ENCODE peak calls at places on chromosome 1, in nine cellular contexts. T is AG09309; H is activated T-helper 1 cell treated with anti-CD3 and anti-CD28 coated beads, Interleukin-2, amount 50 U/mL, for 16 hours; N is kidney tubule cell; M is Right ventricle myocardium superior; F is hepatic stellate cell; X is amniotic stem cell; A is activated gamma-delta T cell treated with anti-CD3 and anti-CD28 coated beads, Interleukin-2, amount 50 U/mL, for 16 hours; L is WTC11. Q is an unnamed sample.

GRCh38 chr1:156500578-156500846 is at the start of gene MEF2D:
- DNase-seq in N (no peak), T (no peak), A (no peak), H (no peak), L (no peak), F (no peak), M (no peak), X (no peak), Q (no peak)

GRCh38 chr1:6148497-6149241 is 31.5 kb downstream of the CHD5 start:
- DNase-seq in T (no peak), A (peak; percentile 31), N (peak; percentile 36), F (no peak), L (peak; percentile 91), M (peak; percentile 62), X (no peak), H (peak; percentile 49), Q (peak; percentile 77)

GRCh38 chr1:3863231-3863935 is 6.1 kb downstream of the DFFB start:
- DNase-seq in H (no peak), F (no peak), T (no peak), M (no peak), A (no peak), N (no peak), L (no peak), X (no peak), Q (no peak)

GRCh38 chr1:219533280-219533679 is 79.6 kb downstream of the ZC3H11B start:
- DNase-seq in X (no peak), M (no peak), L (no peak), N (peak; percentile 30), H (no peak), T (no peak), A (no peak), F (no peak), Q (no peak)

GRCh38 chr1:150142083-150142482 is 7.6 kb upstream of the PLEKHO1 start:
- DNase-seq in M (no peak), A (no peak), N (no peak), T (no peak), H (no peak), L (no peak), F (no peak), X (no peak), Q (no peak)

GRCh38 chr1:113835686-113836290 is 23.5 kb upstream of the RSBN1 start:
- DNase-seq in H (no peak), N (peak; percentile 51), M (no peak), A (no peak), T (no peak), L (no peak), F (peak; percentile 15), X (peak; percentile 52), Q (no peak)

GRCh38 chr1:43426221-43426620 is 27.5 kb downstream of the HYI start:
- DNase-seq in L (no peak), A (no peak), M (no peak), X (no peak), N (no peak), F (no peak), T (no peak), H (no peak), Q (no peak)

GRCh38 chr1:156487862-156488261 is 12.7 kb downstream of the MEF2D start:
- DNase-seq in M (peak; percentile 30), F (no peak), N (peak; percentile 90), X (no peak), H (no peak), L (no peak), A (no peak), T (no peak), Q (no peak)

GRCh38 chr1:164611754-164612642 is 53.0 kb downstream of the PBX1 start:
- DNase-seq in T (no peak), F (peak; percentile 26), A (no peak), H (no peak), N (peak; percentile 85), L (no peak), M (no peak), X (peak; percentile 42), Q (no peak)

GRCh38 chr1:56967900-56968832 is 2.4 kb upstream of the C8B start:
- DNase-seq in M (peak; percentile 46), T (no peak), A (no peak), H (no peak), X (no peak), L (peak; percentile 85), N (no peak), F (peak; percentile 20), Q (peak; percentile 73)

GRCh38 chr1:97105531-97105930 is 383.9 kb downstream of the PTBP2 start:
- DNase-seq in M (no peak), T (no peak), N (no peak), L (no peak), F (no peak), A (no peak), H (no peak), X (no peak), Q (no peak)

GRCh38 chr1:228783415-228784045 is 48.3 kb downstream of the RHOU start:
- DNase-seq in X (no peak), N (no peak), T (no peak), F (no peak), A (no peak), M (no peak), H (no peak), L (no peak), Q (no peak)

GRCh38 chr1:156489166-156489934 is 11.2 kb downstream of the MEF2D start:
- DNase-seq in H (peak; percentile 19), N (peak; percentile 38), A (peak; percentile 35), F (peak; percentile 69), T (no peak), X (no peak), M (peak; percentile 79), L (peak; percentile 60), Q (no peak)

GRCh38 chr1:167409183-167409582 is 109.1 kb downstream of the CD247 start:
- DNase-seq in M (no peak), H (no peak), T (no peak), F (no peak), A (no peak), N (peak; percentile 9), L (no peak), X (no peak), Q (no peak)

GRCh38 chr1:162130308-162130707 is 60.8 kb downstream of the NOS1AP start:
- DNase-seq in H (no peak), M (no peak), F (no peak), N (no peak), T (no peak), L (no peak), X (no peak), A (no peak), Q (no peak)

GRCh38 chr1:116882866-116883265 is 26.9 kb upstream of the PTGFRN start:
- DNase-seq in L (no peak), H (no peak), M (no peak), F (no peak), N (no peak), X (no peak), T (no peak), A (no peak), Q (no peak)

GRCh38 chr1:150365945-150366344 is 2.0 kb downstream of the RPRD2 start:
- DNase-seq in X (no peak), L (no peak), H (no peak), T (no peak), F (no peak), M (no peak), N (no peak), A (no peak), Q (no peak)

GRCh38 chr1:213269829-213270228 is 218.8 kb downstream of the RPS6KC1 start:
- DNase-seq in L (no peak), A (no peak), M (no peak), F (no peak), N (no peak), X (no peak), T (no peak), H (no peak), Q (no peak)

GRCh38 chr1:197976368-197976767 is 59.2 kb downstream of the LHX9 start:
- DNase-seq in A (no peak), F (no peak), M (no peak), H (no peak), L (no peak), T (no peak), N (no peak), X (no peak), Q (no peak)

GRCh38 chr1:164614316-164614715 is 55.3 kb downstream of the PBX1 start:
- DNase-seq in N (no peak), T (no peak), H (no peak), X (no peak), A (no peak), M (no peak), L (no peak), F (no peak), Q (no peak)

GRCh38 chr1:205355054-205355453 is 1.7 kb downstream of the KLHDC8A start:
- DNase-seq in H (no peak), A (no peak), X (no peak), L (no peak), N (peak; percentile 40), M (no peak), T (no peak), F (no peak), Q (no peak)

GRCh38 chr1:20426923-20427322 is 59.1 kb downstream of the CAMK2N1 start:
- DNase-seq in H (no peak), T (peak; percentile 65), N (peak; percentile 92), L (no peak), A (no peak), M (no peak), F (peak; percentile 76), X (peak; percentile 60), Q (no peak)

GRCh38 chr1:200877839-200878551 is 5.2 kb downstream of the GPR25 start:
- DNase-seq in F (no peak), T (no peak), N (no peak), H (peak; percentile 33), L (no peak), A (no peak), M (no peak), X (no peak), Q (no peak)

GRCh38 chr1:210617306-210617705 is 288.6 kb downstream of the HHAT start:
- DNase-seq in A (no peak), N (no peak), F (no peak), X (no peak), M (no peak), T (no peak), H (no peak), L (no peak), Q (no peak)

GRCh38 chr1:200739499-200740290 is 1.0 kb downstream of the CAMSAP2 start:
- DNase-seq in L (peak; percentile 40), X (no peak), M (peak; percentile 88), N (peak; percentile 35), H (peak; percentile 30), T (no peak), A (no peak), F (no peak), Q (no peak)

GRCh38 chr1:202302166-202302565 is 39.6 kb downstream of the UBE2T start:
- DNase-seq in F (no peak), X (no peak), A (no peak), T (no peak), N (no peak), M (no peak), H (no peak), L (no peak), Q (no peak)